ENCODE peak calls at places on chromosome 11, in nine cellular contexts. B is endothelial cell; Y is left colon; F is activated CD4-positive, alpha-beta T cell treated with anti-CD3 and anti-CD28 coated beads for 4 hours; J is NCI-H82; V is dorsolateral prefrontal cortex; K is left ventricle myocardium inferior; X is iPS-NIHi11; P is AG09309. D is an unnamed sample.

GRCh38 chr11:15976433-15977045 is 379.8 kb downstream of the SOX6 start:
- DNase-seq in Y (no peak), B (no peak), P (no peak), F (no peak), V (no peak), J (no peak), X (no peak), K (no peak), D (peak)

GRCh38 chr11:27150098-27150497 is 109.5 kb downstream of the BBOX1 start:
- DNase-seq in K (no peak), B (no peak), F (no peak), X (no peak), V (no peak), P (no peak), J (no peak), Y (no peak), D (no peak)

GRCh38 chr11:65419460-65419772 is 3.2 kb upstream of the NEAT1 start:
- DNase-seq in P (no peak), F (no peak), K (peak), Y (no peak), V (peak), X (no peak), J (no peak), B (no peak), D (no peak)

GRCh38 chr11:2171531-2171930 is at the start of gene TH:
- DNase-seq in J (no peak), K (no peak), F (no peak), P (no peak), Y (no peak), X (no peak), V (no peak), B (no peak), D (no peak)

GRCh38 chr11:9265211-9266131 is at the start of gene DENND5A:
- DNase-seq in Y (peak), K (peak), J (peak), X (peak), B (peak), F (peak), V (peak), P (peak), D (peak)

GRCh38 chr11:2653930-2654739 is 45.7 kb downstream of the KCNQ1OT1 start:
- DNase-seq in V (no peak), K (no peak), B (no peak), P (no peak), J (peak), F (no peak), Y (no peak), X (peak), D (no peak)

GRCh38 chr11:104876838-104877500 is 21.3 kb downstream of the CASP12 start:
- DNase-seq in Y (no peak), B (no peak), K (no peak), J (no peak), F (peak), X (no peak), P (no peak), V (no peak), D (no peak)

GRCh38 chr11:118398797-118399564 is 2.4 kb upstream of the ATP5MG start:
- DNase-seq in F (peak), X (no peak), K (no peak), P (no peak), V (no peak), J (no peak), B (no peak), Y (no peak), D (peak)

GRCh38 chr11:132131051-132131450 is 760.6 kb downstream of the NTM start:
- DNase-seq in X (no peak), V (no peak), F (no peak), J (no peak), B (no peak), K (no peak), P (no peak), Y (no peak), D (no peak)

GRCh38 chr11:15863411-15863810 is 492.9 kb downstream of the SOX6 start:
- DNase-seq in Y (no peak), B (no peak), J (no peak), F (no peak), K (no peak), X (no peak), V (no peak), P (no peak), D (no peak)

GRCh38 chr11:121589946-121590537 is 137.3 kb upstream of the SORL1-AS1 start:
- DNase-seq in F (no peak), J (no peak), K (no peak), P (no peak), B (no peak), Y (no peak), X (no peak), V (no peak), D (no peak)

GRCh38 chr11:126797801-126798200 is 202.8 kb downstream of the KIRREL3 start:
- DNase-seq in P (no peak), B (no peak), J (no peak), X (no peak), V (no peak), Y (no peak), K (no peak), F (no peak), D (no peak)

GRCh38 chr11:69010964-69011623 is 2.0 kb downstream of the MRGPRF start:
- DNase-seq in Y (peak), X (peak), V (peak), B (peak), K (peak), J (no peak), F (no peak), P (peak), D (peak)

GRCh38 chr11:75931124-75931523 is 116.1 kb downstream of the UVRAG start:
- DNase-seq in J (no peak), K (no peak), B (no peak), V (no peak), F (no peak), X (no peak), Y (no peak), P (no peak), D (peak)

GRCh38 chr11:63504933-63505586 is 824 bp upstream of the LGALS12 start:
- DNase-seq in P (no peak), J (no peak), X (no peak), F (no peak), V (peak), B (no peak), Y (no peak), K (peak), D (peak)

GRCh38 chr11:7977251-7977917 is 9.8 kb upstream of the EIF3F start:
- DNase-seq in B (no peak), J (no peak), V (no peak), Y (no peak), X (no peak), P (peak), K (no peak), F (no peak), D (peak)

GRCh38 chr11:39745401-39745800 is 1714.1 kb downstream of the LRRC4C start:
- DNase-seq in B (no peak), Y (no peak), X (no peak), P (no peak), F (no peak), V (no peak), J (no peak), K (no peak), D (no peak)

GRCh38 chr11:111344032-111344431 is 35.0 kb downstream of the POU2AF1 start:
- DNase-seq in P (no peak), B (no peak), F (no peak), J (no peak), V (no peak), X (no peak), K (peak), Y (no peak), D (peak)

GRCh38 chr11:2302844-2303626 is 1.2 kb downstream of the TSPAN32 start:
- DNase-seq in P (no peak), B (no peak), V (no peak), J (no peak), K (peak), F (no peak), X (no peak), Y (no peak), D (no peak)

GRCh38 chr11:122584670-122585069 is 70.9 kb upstream of the UBASH3B start:
- DNase-seq in F (no peak), Y (no peak), K (no peak), B (no peak), P (no peak), J (no peak), X (no peak), V (no peak), D (no peak)

GRCh38 chr11:32341676-32342613 is 93.4 kb downstream of the WT1 start:
- DNase-seq in J (no peak), F (no peak), P (no peak), B (no peak), K (no peak), Y (no peak), V (no peak), X (no peak), D (peak)

GRCh38 chr11:8567597-8568198 is 26.3 kb downstream of the STK33 start:
- DNase-seq in V (no peak), P (no peak), B (no peak), J (no peak), K (no peak), F (no peak), X (no peak), Y (no peak), D (no peak)

GRCh38 chr11:11403763-11404725 is 51.0 kb upstream of the CSNK2A3 start:
- DNase-seq in B (no peak), V (no peak), F (no peak), K (peak), Y (no peak), J (no peak), X (no peak), P (no peak), D (peak)

GRCh38 chr11:85619497-85619896 is 7.6 kb downstream of the DLG2 start:
- DNase-seq in Y (no peak), P (no peak), B (no peak), F (no peak), K (no peak), J (no peak), V (no peak), X (no peak), D (no peak)

GRCh38 chr11:19853016-19853415 is 140.4 kb downstream of the NAV2 start:
- DNase-seq in J (no peak), X (no peak), K (no peak), P (no peak), V (no peak), B (no peak), Y (no peak), F (no peak), D (no peak)

GRCh38 chr11:74321487-74322188 is 10.2 kb upstream of the P4HA3 start:
- DNase-seq in F (no peak), V (no peak), K (no peak), J (peak), Y (no peak), B (peak), P (no peak), X (peak), D (peak)

GRCh38 chr11:68841718-68842426 is at the start of gene CPT1A:
- DNase-seq in J (peak), Y (peak), P (no peak), X (peak), F (peak), V (no peak), B (peak), K (peak), D (peak)

GRCh38 chr11:64081663-64082442 is 46.1 kb downstream of the FLRT1 start:
- DNase-seq in B (no peak), F (no peak), Y (no peak), X (no peak), P (no peak), K (no peak), V (no peak), J (no peak), D (no peak)

GRCh38 chr11:114283422-114283821 is 12.8 kb upstream of the NNMT start:
- DNase-seq in P (no peak), K (no peak), X (no peak), F (no peak), Y (no peak), J (no peak), B (no peak), V (no peak), D (no peak)